ENCODE peak calls at places on chromosomes 6 and 20, in five cellular contexts. W, H, Y, B and D are unnamed samples.

GRCh38 chr20:3795511-3796468 is at the start of gene CDC25B:
- DNase-seq in H (peak), Y (peak), B (peak), W (peak), D (peak)

GRCh38 chr6:71510057-71510713 is 221.6 kb downstream of the OGFRL1 start:
- DNase-seq in H (peak), W (peak), B (peak), Y (peak), D (no peak)

GRCh38 chr6:115896538-115897129 is 164.1 kb downstream of the FRK start:
- DNase-seq in Y (no peak), W (no peak), H (no peak), B (peak), D (no peak)

GRCh38 chr20:62852841-62853240 is 8.8 kb downstream of the TCFL5 start:
- DNase-seq in H (no peak), W (no peak), B (no peak), Y (no peak), D (no peak)

GRCh38 chr20:44759595-44759994 is 13.9 kb downstream of the KCNK15 start:
- DNase-seq in B (no peak), Y (no peak), H (no peak), W (no peak), D (no peak)

GRCh38 chr20:32858189-32858588 is 534 bp upstream of the EFCAB8 start:
- DNase-seq in W (peak), B (no peak), H (no peak), Y (no peak), D (no peak)

GRCh38 chr6:3518356-3518841 is 61.5 kb upstream of the SLC22A23 start:
- DNase-seq in W (peak), B (peak), Y (peak), H (peak), D (no peak)

GRCh38 chr6:121619013-121619412 is 183.6 kb downstream of the GJA1 start:
- DNase-seq in W (no peak), H (no peak), B (no peak), Y (no peak), D (no peak)

GRCh38 chr6:47352169-47352568 is 42.5 kb upstream of the TNFRSF21 start:
- DNase-seq in W (no peak), B (no peak), H (no peak), Y (no peak), D (no peak)

GRCh38 chr6:18362058-18362561 is 25.0 kb upstream of the RNF144B start:
- DNase-seq in Y (no peak), H (no peak), B (peak), W (no peak), D (no peak)

GRCh38 chr6:112562348-112563220 is 215.5 kb downstream of the RFPL4B start:
- DNase-seq in B (no peak), Y (no peak), H (no peak), W (no peak), D (no peak)

GRCh38 chr20:25136643-25137559 is 55.0 kb upstream of the VSX1 start:
- DNase-seq in W (no peak), B (peak), H (peak), Y (peak), D (no peak)

GRCh38 chr6:152110878-152111820 is 303.7 kb downstream of the ESR1 start:
- DNase-seq in W (no peak), H (peak), B (no peak), Y (peak), D (no peak)

GRCh38 chr6:37579444-37580067 is 79.9 kb upstream of the CCDC167 start:
- DNase-seq in Y (no peak), W (no peak), H (no peak), B (no peak), D (no peak)

GRCh38 chr6:154932562-154933027 is 62.5 kb upstream of the TIAM2 start:
- DNase-seq in W (peak), B (peak), Y (no peak), H (no peak), D (no peak)

GRCh38 chr6:64985726-64986125 is 721.3 kb downstream of the EYS start:
- DNase-seq in Y (no peak), W (no peak), B (no peak), H (no peak), D (no peak)

GRCh38 chr6:2502096-2502997 is 248.4 kb downstream of the MYLK4 start:
- DNase-seq in H (no peak), Y (no peak), B (peak), W (no peak), D (no peak)

GRCh38 chr6:162306616-162307015 is 420.9 kb downstream of the PRKN start:
- DNase-seq in W (no peak), H (no peak), B (no peak), Y (no peak), D (no peak)